ENCODE peak calls at places on chromosomes 4 and X, in six cellular contexts. J, P, L, U, C and Z are unnamed samples.

GRCh38 chrX:10198254-10198653 is 41.5 kb downstream of the CLCN4 start:
- DNase-seq in J (no peak), P (no peak), L (no peak), U (no peak), C (no peak), Z (no peak)

GRCh38 chrX:131564553-131565229 is 20.8 kb downstream of the OR13H1 start:
- DNase-seq in J (no peak), P (no peak), L (no peak), U (no peak), C (no peak), Z (no peak)

GRCh38 chr4:162457071-162457865 is 293.5 kb upstream of the FSTL5 start:
- DNase-seq in J (no peak), P (no peak), L (no peak), U (no peak), C (no peak), Z (no peak)

GRCh38 chr4:52873861-52874343 is 11.8 kb downstream of the RASL11B start:
- DNase-seq in J (peak), P (no peak), L (no peak), U (peak), C (peak), Z (no peak)

GRCh38 chrX:45035071-45035470 is 162.1 kb downstream of the KDM6A start:
- DNase-seq in J (no peak), P (no peak), L (no peak), U (no peak), C (no peak), Z (no peak)

GRCh38 chr4:64899563-64899962 is 490.3 kb upstream of the TECRL start:
- DNase-seq in J (no peak), P (no peak), L (no peak), U (no peak), C (no peak), Z (no peak)

GRCh38 chr4:58606303-58606702 is 1496.1 kb upstream of the IGFBP7 start:
- DNase-seq in J (no peak), P (no peak), L (no peak), U (no peak), C (no peak), Z (no peak)

GRCh38 chr4:184833046-184833838 is 7.5 kb upstream of the ACSL1 start:
- DNase-seq in J (no peak), P (no peak), L (no peak), U (no peak), C (no peak), Z (no peak)

GRCh38 chr4:73979407-73979806 is 2.4 kb downstream of the PF4 start:
- DNase-seq in J (no peak), P (no peak), L (no peak), U (no peak), C (no peak), Z (no peak)

GRCh38 chrX:47327902-47328301 is 42.5 kb upstream of the ZNF157 start:
- DNase-seq in J (no peak), P (no peak), L (no peak), U (no peak), C (no peak), Z (no peak)

GRCh38 chr4:169064281-169064680 is 54.2 kb upstream of the CBR4 start:
- DNase-seq in J (no peak), P (no peak), L (no peak), U (no peak), C (no peak), Z (no peak)

GRCh38 chr4:55050418-55050950 is 74.9 kb downstream of the KDR start:
- DNase-seq in J (no peak), P (no peak), L (no peak), U (no peak), C (no peak), Z (no peak)

GRCh38 chr4:139633661-139634060 is 32.0 kb upstream of the MGST2 start:
- DNase-seq in J (no peak), P (no peak), L (no peak), U (peak), C (peak), Z (no peak)

GRCh38 chr4:173191623-173192041 is 23.0 kb downstream of the GALNT7 start:
- DNase-seq in J (no peak), P (no peak), L (no peak), U (no peak), C (no peak), Z (no peak)

GRCh38 chrX:148457279-148457678 is 43.1 kb upstream of the AFF2 start:
- DNase-seq in J (no peak), P (no peak), L (no peak), U (no peak), C (no peak), Z (no peak)

GRCh38 chrX:437636-438390 is 51.1 kb upstream of the PPP2R3B start:
- DNase-seq in J (no peak), P (no peak), L (no peak), U (no peak), C (no peak), Z (no peak)

GRCh38 chr4:55865228-55865806 is 11.9 kb downstream of the EXOC1 start:
- DNase-seq in J (no peak), P (no peak), L (no peak), U (no peak), C (no peak), Z (no peak)

GRCh38 chr4:83389037-83389755 is 54.5 kb upstream of the HPSE start:
- DNase-seq in J (no peak), P (no peak), L (no peak), U (no peak), C (no peak), Z (no peak)

GRCh38 chr4:56215901-56216300 is 171.4 kb downstream of the AASDH start:
- DNase-seq in J (no peak), P (no peak), L (peak), U (no peak), C (no peak), Z (no peak)

GRCh38 chr4:124713213-124713592 is 671 bp upstream of the ANKRD50 start:
- DNase-seq in J (peak), P (peak), L (peak), U (peak), C (peak), Z (no peak)

GRCh38 chr4:156815717-156816319 is 155.8 kb downstream of the PDGFC start:
- DNase-seq in J (no peak), P (no peak), L (no peak), U (no peak), C (no peak), Z (no peak)

GRCh38 chr4:156193800-156194199 is 240.1 kb upstream of the CTSO start:
- DNase-seq in J (no peak), P (no peak), L (no peak), U (no peak), C (no peak), Z (no peak)

GRCh38 chr4:52979020-52979419 is 116.9 kb downstream of the RASL11B start:
- DNase-seq in J (no peak), P (no peak), L (peak), U (no peak), C (no peak), Z (no peak)

GRCh38 chr4:13851541-13851940 is 224.0 kb upstream of the BOD1L1 start:
- DNase-seq in J (no peak), P (no peak), L (no peak), U (no peak), C (no peak), Z (no peak)
- TF ChIP-seq ZNF274 in J (no peak), P (no peak), L (no peak), U (no peak), C (no peak), Z (no peak)

DNA sequence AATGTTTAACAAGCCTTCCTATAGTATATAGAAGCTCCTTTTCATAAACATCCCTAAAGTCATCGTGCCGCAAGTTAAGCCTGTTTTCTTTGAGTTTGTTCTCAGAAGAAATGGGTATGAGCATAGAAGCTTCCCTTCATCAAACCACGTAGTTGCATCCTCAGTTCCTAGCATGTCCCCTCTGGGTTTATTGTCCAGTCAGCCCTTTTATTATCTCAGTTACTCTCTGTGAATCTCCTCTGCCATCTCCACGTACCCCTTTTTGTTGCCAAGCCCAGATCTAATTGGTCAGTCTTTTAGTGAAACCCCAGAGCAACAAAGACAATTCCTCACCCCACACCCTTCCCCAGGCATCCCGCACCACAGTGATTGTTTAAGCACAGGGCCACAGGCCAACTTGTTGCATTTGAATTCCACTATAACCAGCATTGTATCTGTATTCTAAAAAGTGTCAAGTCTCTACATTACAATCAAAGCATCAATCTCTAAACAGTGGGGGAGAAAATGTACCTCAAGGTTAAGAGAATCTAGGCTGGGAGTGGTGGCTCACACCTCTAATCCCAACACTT is 12.4 kb upstream of the TRIM2 start:
- DNase-seq in J (no peak), P (no peak), L (no peak), U (no peak), C (no peak), Z (no peak)
- TF ChIP-seq ZNF274 in J (no peak), P (no peak), L (no peak), U (no peak), C (no peak), Z (no peak)

GRCh38 chr4:48543796-48544195 is 53.7 kb downstream of the ZAR1 start:
- DNase-seq in J (no peak), P (no peak), L (no peak), U (no peak), C (no peak), Z (no peak)

GRCh38 chr4:48542888-48543287 is 52.8 kb downstream of the ZAR1 start:
- DNase-seq in J (no peak), P (no peak), L (no peak), U (no peak), C (no peak), Z (no peak)

GRCh38 chr4:48538358-48538757 is 48.3 kb downstream of the ZAR1 start:
- DNase-seq in J (no peak), P (no peak), L (no peak), U (no peak), C (no peak), Z (no peak)
- TF ChIP-seq ZNF274 in J (no peak), P (no peak), L (no peak), U (no peak), C (no peak), Z (no peak)

DNA sequence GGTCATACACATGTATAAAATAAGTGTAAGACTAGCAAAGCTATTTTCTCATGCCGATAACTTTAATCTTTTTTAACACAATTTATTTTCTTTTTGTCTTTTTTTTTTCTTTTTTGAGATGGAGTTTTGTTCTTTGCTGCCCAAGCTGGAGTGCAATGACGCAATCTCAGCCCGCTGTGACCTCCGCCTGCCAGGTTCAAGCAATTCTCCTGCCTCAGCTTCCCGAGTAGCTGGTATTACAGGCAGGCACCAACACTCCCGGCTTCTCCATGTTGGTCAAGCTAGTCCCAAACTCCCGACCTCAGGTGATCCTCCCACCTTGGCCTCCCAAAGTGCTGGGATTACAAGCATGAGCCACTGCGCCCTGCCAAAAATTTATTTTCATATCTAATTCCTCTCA is 164.2 kb upstream of the SLIT2 start:
- DNase-seq in J (no peak), P (no peak), L (no peak), U (no peak), C (no peak), Z (no peak)
- TF ChIP-seq ZNF274 in J (no peak), P (no peak), L (no peak), U (no peak), C (no peak), Z (no peak)

GRCh38 chr4:13994016-13994415 is 366.5 kb upstream of the BOD1L1 start:
- DNase-seq in J (no peak), P (no peak), L (no peak), U (no peak), C (no peak), Z (no peak)
- TF ChIP-seq ZNF274 in J (no peak), P (no peak), L (no peak), U (no peak), C (no peak), Z (no peak)

GRCh38 chr4:171583790-171584189 is 229.4 kb upstream of the GALNTL6 start:
- DNase-seq in J (no peak), P (no peak), L (no peak), U (no peak), C (no peak), Z (no peak)

GRCh38 chr4:171582961-171583581 is 230.1 kb upstream of the GALNTL6 start:
- DNase-seq in J (no peak), P (no peak), L (no peak), U (no peak), C (no peak), Z (no peak)

GRCh38 chr4:171594293-171594692 is 218.9 kb upstream of the GALNTL6 start:
- DNase-seq in J (no peak), P (no peak), L (no peak), U (no peak), C (no peak), Z (no peak)

GRCh38 chr4:171588146-171588545 is 225.1 kb upstream of the GALNTL6 start:
- DNase-seq in J (no peak), P (no peak), L (no peak), U (no peak), C (no peak), Z (no peak)

DNA sequence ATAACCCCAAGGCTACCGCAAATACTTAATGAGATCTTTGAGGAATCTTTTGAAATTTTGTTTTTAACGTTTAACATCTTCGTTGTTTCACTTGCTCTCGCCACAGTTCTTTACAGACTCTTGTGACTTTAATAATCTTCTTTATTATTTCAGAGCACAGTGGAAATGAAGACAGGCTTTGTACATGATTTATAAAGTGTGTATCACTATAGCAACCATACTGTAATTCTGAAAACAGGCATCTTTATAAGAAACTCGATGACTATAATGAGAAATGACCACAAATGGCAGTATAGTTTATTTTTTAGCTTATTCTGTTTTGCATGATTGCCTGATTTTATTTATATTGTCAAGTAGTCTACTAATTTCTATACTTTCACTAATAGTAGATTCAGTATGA is 224.4 kb upstream of the GALNTL6 start:
- DNase-seq in J (no peak), P (no peak), L (no peak), U (no peak), C (no peak), Z (no peak)
- TF ChIP-seq ZNF274 in J (no peak), P (no peak), L (no peak), U (no peak), C (no peak), Z (no peak)

DNA sequence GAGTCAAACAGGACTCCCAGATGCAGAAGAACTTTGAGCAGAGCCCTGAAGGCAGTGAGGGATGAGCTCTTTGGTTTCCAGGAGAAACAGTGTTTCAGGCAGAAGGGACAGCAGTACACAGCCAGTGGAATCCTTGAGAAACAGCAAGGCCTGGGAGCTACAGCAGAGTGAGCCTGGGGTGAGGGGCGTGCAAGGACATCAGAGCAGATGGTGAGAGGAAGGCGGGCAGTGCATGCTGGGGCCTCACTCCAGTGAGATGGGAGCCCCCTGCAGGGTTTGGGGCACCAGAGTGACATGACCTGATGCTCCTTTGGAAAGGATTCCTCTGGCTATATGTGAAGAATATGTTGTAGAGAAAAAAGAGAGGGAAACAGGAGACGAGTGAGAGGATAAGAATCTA is 98.1 kb upstream of the EGFL6 start:
- DNase-seq in J (no peak), P (no peak), L (no peak), U (no peak), C (no peak), Z (no peak)
- TF ChIP-seq ZNF274 in J (no peak), P (no peak), L (no peak), U (no peak), C (no peak), Z (no peak)

GRCh38 chr4:10094841-10095240 is 21.8 kb downstream of the WDR1 start:
- DNase-seq in J (no peak), P (no peak), L (no peak), U (no peak), C (no peak), Z (no peak)
- TF ChIP-seq ZNF274 in J (no peak), P (no peak), L (no peak), U (no peak), C (no peak), Z (no peak)